ENCODE peak calls at places on chromosomes 16 and 17, in five cellular contexts. I, S, Z, P and M are unnamed samples.
A peak's percentile ranks its signal among the peaks of the same experiment; 100 is the strongest.

GRCh38 chr16:56425439-56425832 is at the start of gene AMFR:
- DNase-seq in P (peak; percentile 28), I (peak; percentile 70), S (peak; percentile 47), Z (peak; percentile 92), M (peak; percentile 75)

GRCh38 chr16:59111280-59111679 is 377.2 kb upstream of the GOT2 start:
- DNase-seq in S (no peak), P (no peak), I (no peak), Z (no peak), M (no peak)

GRCh38 chr17:57735707-57736106 is 9.4 kb downstream of the CCDC182 start:
- DNase-seq in I (no peak), S (no peak), Z (no peak), P (no peak), M (no peak)

GRCh38 chr17:19940722-19941464 is 36.7 kb downstream of the AKAP10 start:
- DNase-seq in S (no peak), P (no peak), Z (no peak), I (no peak), M (no peak)

GRCh38 chr16:67216612-67217490 is 10.1 kb upstream of the TMEM208 start:
- DNase-seq in I (no peak), Z (no peak), P (no peak), S (no peak), M (no peak)

GRCh38 chr17:40545660-40546059 is 19.6 kb downstream of the CCR7 start:
- DNase-seq in Z (no peak), S (no peak), I (no peak), P (no peak), M (no peak)

GRCh38 chr17:50325906-50326305 is 20.0 kb upstream of the XYLT2 start:
- DNase-seq in S (no peak), Z (no peak), P (no peak), I (no peak), M (no peak)

GRCh38 chr17:29615492-29616299 is 7.0 kb downstream of the CORO6 start:
- DNase-seq in P (peak; percentile 82), Z (peak; percentile 89), I (peak; percentile 80), S (peak; percentile 82), M (peak; percentile 94)

GRCh38 chr17:56034120-56034757 is 119.0 kb upstream of the ANKFN1 start:
- DNase-seq in S (no peak), Z (no peak), I (no peak), P (no peak), M (no peak)

GRCh38 chr16:85755929-85756768 is 5.3 kb upstream of the C16orf74 start:
- DNase-seq in Z (no peak), I (no peak), P (no peak), S (no peak), M (no peak)

GRCh38 chr16:86668136-86668535 is 89.8 kb downstream of the FOXL1 start:
- DNase-seq in I (no peak), Z (peak; percentile 40), S (no peak), P (no peak), M (no peak)

GRCh38 chr17:71441098-71441497 is 679.7 kb upstream of the SOX9 start:
- DNase-seq in P (no peak), S (no peak), Z (no peak), I (no peak), M (no peak)

GRCh38 chr17:19260958-19261357 is 23.8 kb downstream of the EPN2 start:
- DNase-seq in S (no peak), P (no peak), I (no peak), Z (no peak), M (no peak)

GRCh38 chr17:29120439-29120838 is 59.8 kb downstream of the MYO18A start:
- DNase-seq in Z (no peak), P (no peak), S (no peak), I (no peak), M (no peak)

GRCh38 chr16:57924514-57924913 is 46.4 kb downstream of the CNGB1 start:
- DNase-seq in S (no peak), I (no peak), Z (no peak), P (no peak), M (no peak)

GRCh38 chr17:48457080-48457836 is 27.2 kb upstream of the SKAP1 start:
- DNase-seq in I (peak; percentile 59), S (peak; percentile 62), P (peak; percentile 19), Z (peak; percentile 80), M (peak; percentile 85)

GRCh38 chr17:58513913-58514794 is at the start of gene MTMR4:
- DNase-seq in I (peak; percentile 67), S (peak; percentile 68), P (peak; percentile 33), Z (peak; percentile 94), M (peak; percentile 94)

GRCh38 chr17:1038459-1039118 is 41.7 kb downstream of the TIMM22 start:
- DNase-seq in Z (no peak), P (no peak), S (no peak), I (no peak), M (no peak)

GRCh38 chr16:70478912-70479341 is 24.5 kb downstream of the FCSK start:
- DNase-seq in I (no peak), P (no peak), Z (no peak), S (no peak), M (no peak)